ENCODE peak calls at places on chromosome 22, in four cellular contexts. Z is A549, U is GM18507, D is NCI-H1417 treated with DMSO at 0.1 percent for 48 hours. F is an unnamed sample.
A peak's percentile ranks its signal among the peaks of the same experiment; 100 is the strongest.

GRCh38 chr22:38417252-38418060 is 37.5 kb downstream of the KCNJ4 start:
- DNase-seq in U (no peak), Z (no peak), D (no peak), F (no peak)

GRCh38 chr22:48758021-48758561 is 1069.6 kb downstream of the BRD1 start:
- DNase-seq in U (no peak), Z (no peak), D (no peak), F (no peak)

GRCh38 chr22:28771195-28771791 is 1.2 kb upstream of the CCDC117 start:
- DNase-seq in Z (no peak), D (no peak), U (no peak), F (no peak)

GRCh38 chr22:40281717-40282116 is 64.6 kb upstream of the ADSL start:
- DNase-seq in Z (no peak), D (no peak), U (no peak), F (no peak)

GRCh38 chr22:46087816-46088277 is 62.5 kb upstream of the PPARA start:
- DNase-seq in U (no peak), D (no peak), Z (no peak), F (peak; percentile 41)

GRCh38 chr22:27397948-27398330 is 403.6 kb downstream of the MN1 start:
- DNase-seq in D (no peak), Z (no peak), U (no peak), F (no peak)

GRCh38 chr22:35014812-35015211 is 51.1 kb upstream of the ISX start:
- DNase-seq in U (no peak), Z (no peak), D (no peak), F (no peak)

GRCh38 chr22:39325392-39325932 is 6.0 kb upstream of the RPL3 start:
- DNase-seq in Z (no peak), D (no peak), U (no peak), F (no peak)

GRCh38 chr22:41560095-41560487 is 719 bp upstream of the CSDC2 start:
- DNase-seq in U (no peak), Z (no peak), D (no peak), F (no peak)

GRCh38 chr22:28841111-28841510 is 40.7 kb upstream of the XBP1 start:
- DNase-seq in Z (no peak), D (no peak), U (no peak), F (no peak)

GRCh38 chr22:17283423-17283822 is 64.2 kb upstream of the ADA2 start:
- DNase-seq in Z (no peak), D (no peak), U (no peak), F (no peak)

GRCh38 chr22:32200752-32201151 is 4.1 kb downstream of the RFPL2 start:
- DNase-seq in Z (no peak), U (no peak), D (no peak), F (no peak)

GRCh38 chr22:29824677-29825076 is 13.4 kb downstream of the ASCC2 start:
- DNase-seq in U (no peak), Z (no peak), D (no peak), F (no peak)

GRCh38 chr22:42282943-42283287 is 12.5 kb upstream of the TCF20 start:
- DNase-seq in U (no peak), Z (no peak), D (no peak), F (no peak)

GRCh38 chr22:34236527-34236926 is 316.3 kb upstream of the LARGE1 start:
- DNase-seq in D (no peak), U (no peak), Z (no peak), F (no peak)

GRCh38 chr22:48431536-48432315 is 1395.9 kb downstream of the BRD1 start:
- DNase-seq in U (no peak), D (no peak), Z (no peak), F (no peak)

GRCh38 chr22:42868751-42869251 is 11.7 kb upstream of the ARFGAP3 start:
- DNase-seq in Z (no peak), U (no peak), D (no peak), F (no peak)

GRCh38 chr22:27603823-27604190 is 197.7 kb downstream of the MN1 start:
- DNase-seq in D (no peak), U (no peak), Z (no peak), F (no peak)

GRCh38 chr22:44182591-44183588 is 2.2 kb downstream of the PARVG start:
- DNase-seq in Z (no peak), D (no peak), U (no peak), F (no peak)

GRCh38 chr22:17717708-17718107 is 56.6 kb downstream of the BID start:
- DNase-seq in D (no peak), U (no peak), Z (no peak), F (no peak)

GRCh38 chr22:39528080-39528661 is 4.4 kb downstream of the RPS19BP1 start:
- DNase-seq in U (no peak), Z (no peak), D (no peak), F (peak; percentile 22)

GRCh38 chr22:48959496-48959895 is 868.2 kb downstream of the BRD1 start:
- DNase-seq in U (no peak), D (no peak), Z (no peak), F (no peak)

GRCh38 chr22:25700996-25701815 is 40.8 kb upstream of the MYO18B start:
- DNase-seq in Z (no peak), D (no peak), U (no peak), F (no peak)

GRCh38 chr22:39309364-39309861 is 10.0 kb downstream of the RPL3 start:
- DNase-seq in D (no peak), Z (no peak), U (no peak), F (no peak)

GRCh38 chr22:24810043-24810749 is 4.2 kb downstream of the SGSM1 start:
- DNase-seq in U (no peak), Z (no peak), D (peak; percentile 36), F (no peak)

GRCh38 chr22:19253143-19253542 is 38.4 kb downstream of the CLTCL1 start:
- DNase-seq in Z (no peak), D (no peak), U (no peak), F (no peak)

GRCh38 chr22:30325065-30325720 is 1.5 kb downstream of the TBC1D10A start:
- DNase-seq in D (no peak), Z (peak; percentile 47), U (no peak), F (no peak)

GRCh38 chr22:20247010-20247505 is 21.1 kb downstream of the RTN4R start:
- DNase-seq in Z (no peak), U (peak; percentile 63), D (no peak), F (no peak)

GRCh38 chr22:40463727-40464126 is 93.3 kb downstream of the SGSM3 start:
- DNase-seq in U (no peak), D (no peak), Z (no peak), F (no peak)

GRCh38 chr22:27195104-27195503 is 537.7 kb downstream of the MIAT start:
- DNase-seq in U (no peak), Z (no peak), D (no peak), F (no peak)

GRCh38 chr22:30205281-30206115 is 41.1 kb downstream of the LIF start:
- DNase-seq in D (no peak), U (no peak), Z (peak; percentile 91), F (no peak)